ENCODE peak calls at places on chromosome 10, in seven cellular contexts. One of them, this sample, is unnamed.

GRCh38 chr10:111089293-111089692 is 12.5 kb downstream of the ADRA2A start:
- DNase-seq in AG04450: no peak
- DNase-seq in adrenal gland: no peak
- DNase-seq in ovary: no peak
- DNase-seq in stomach: no peak
- DNase-seq in ascending aorta: peak; percentile 24
- DNase-seq in suprapubic skin: no peak
- DNase-seq in this sample: no peak

GRCh38 chr10:122812751-122813150 is 32.9 kb downstream of the CUZD1 start:
- DNase-seq in AG04450: no peak
- DNase-seq in adrenal gland: no peak
- DNase-seq in ovary: no peak
- DNase-seq in stomach: no peak
- DNase-seq in ascending aorta: no peak
- DNase-seq in suprapubic skin: no peak
- DNase-seq in this sample: no peak

GRCh38 chr10:71218833-71219120 is 6.4 kb downstream of the UNC5B start:
- DNase-seq in AG04450: no peak
- DNase-seq in adrenal gland: no peak
- DNase-seq in ovary: no peak
- DNase-seq in stomach: no peak
- DNase-seq in ascending aorta: peak; percentile 42
- DNase-seq in suprapubic skin: no peak
- DNase-seq in this sample: no peak

GRCh38 chr10:98013776-98014175 is 16.6 kb downstream of the CRTAC1 start:
- DNase-seq in AG04450: no peak
- DNase-seq in adrenal gland: no peak
- DNase-seq in ovary: no peak
- DNase-seq in stomach: no peak
- DNase-seq in ascending aorta: no peak
- DNase-seq in suprapubic skin: no peak
- DNase-seq in this sample: no peak

GRCh38 chr10:118173326-118173725 is 126.6 kb upstream of the RAB11FIP2 start:
- DNase-seq in AG04450: no peak
- DNase-seq in adrenal gland: no peak
- DNase-seq in ovary: no peak
- DNase-seq in stomach: no peak
- DNase-seq in ascending aorta: no peak
- DNase-seq in suprapubic skin: no peak
- DNase-seq in this sample: no peak

GRCh38 chr10:104897679-104898078 is 256.6 kb downstream of the SORCS3 start:
- DNase-seq in AG04450: no peak
- DNase-seq in adrenal gland: no peak
- DNase-seq in ovary: no peak
- DNase-seq in stomach: no peak
- DNase-seq in ascending aorta: no peak
- DNase-seq in suprapubic skin: no peak
- DNase-seq in this sample: no peak

GRCh38 chr10:71741029-71741428 is 21.5 kb upstream of the C10orf105 start:
- DNase-seq in AG04450: no peak
- DNase-seq in adrenal gland: no peak
- DNase-seq in ovary: no peak
- DNase-seq in stomach: no peak
- DNase-seq in ascending aorta: no peak
- DNase-seq in suprapubic skin: no peak
- DNase-seq in this sample: no peak

GRCh38 chr10:5488272-5489161 is 10.9 kb downstream of the CALML5 start:
- DNase-seq in AG04450: no peak
- DNase-seq in adrenal gland: no peak
- DNase-seq in ovary: peak; percentile 33
- DNase-seq in stomach: peak; percentile 86
- DNase-seq in ascending aorta: no peak
- DNase-seq in suprapubic skin: peak; percentile 83
- DNase-seq in this sample: no peak

GRCh38 chr10:73799899-73800559 is 11.4 kb downstream of the NDST2 start:
- DNase-seq in AG04450: no peak
- DNase-seq in adrenal gland: no peak
- DNase-seq in ovary: no peak
- DNase-seq in stomach: no peak
- DNase-seq in ascending aorta: no peak
- DNase-seq in suprapubic skin: no peak
- DNase-seq in this sample: no peak

GRCh38 chr10:68333058-68333395 is 299 bp upstream of the PBLD start:
- DNase-seq in AG04450: no peak
- DNase-seq in adrenal gland: no peak
- DNase-seq in ovary: no peak
- DNase-seq in stomach: no peak
- DNase-seq in ascending aorta: no peak
- DNase-seq in suprapubic skin: no peak
- DNase-seq in this sample: no peak

GRCh38 chr10:97080051-97080776 is 105.5 kb downstream of the SLIT1 start:
- DNase-seq in AG04450: no peak
- DNase-seq in adrenal gland: no peak
- DNase-seq in ovary: no peak
- DNase-seq in stomach: no peak
- DNase-seq in ascending aorta: no peak
- DNase-seq in suprapubic skin: no peak
- DNase-seq in this sample: no peak

GRCh38 chr10:49290131-49290530 is 8.8 kb upstream of the C10orf71 start:
- DNase-seq in AG04450: no peak
- DNase-seq in adrenal gland: no peak
- DNase-seq in ovary: no peak
- DNase-seq in stomach: no peak
- DNase-seq in ascending aorta: no peak
- DNase-seq in suprapubic skin: no peak
- DNase-seq in this sample: no peak

GRCh38 chr10:17626656-17627055 is 9.5 kb upstream of the HACD1 start:
- DNase-seq in AG04450: no peak
- DNase-seq in adrenal gland: no peak
- DNase-seq in ovary: no peak
- DNase-seq in stomach: no peak
- DNase-seq in ascending aorta: no peak
- DNase-seq in suprapubic skin: no peak
- DNase-seq in this sample: no peak

GRCh38 chr10:93911865-93912264 is 18.1 kb downstream of the SLC35G1 start:
- DNase-seq in AG04450: no peak
- DNase-seq in adrenal gland: no peak
- DNase-seq in ovary: no peak
- DNase-seq in stomach: no peak
- DNase-seq in ascending aorta: no peak
- DNase-seq in suprapubic skin: no peak
- DNase-seq in this sample: no peak

GRCh38 chr10:7596356-7596755 is 70.4 kb downstream of the ITIH5 start:
- DNase-seq in AG04450: no peak
- DNase-seq in adrenal gland: no peak
- DNase-seq in ovary: no peak
- DNase-seq in stomach: no peak
- DNase-seq in ascending aorta: no peak
- DNase-seq in suprapubic skin: no peak
- DNase-seq in this sample: no peak

GRCh38 chr10:7734821-7735220 is 31.7 kb downstream of the ITIH2 start:
- DNase-seq in AG04450: no peak
- DNase-seq in adrenal gland: no peak
- DNase-seq in ovary: no peak
- DNase-seq in stomach: no peak
- DNase-seq in ascending aorta: no peak
- DNase-seq in suprapubic skin: no peak
- DNase-seq in this sample: no peak

GRCh38 chr10:46236537-46236887 is 50.3 kb upstream of the ANTXRL start:
- DNase-seq in AG04450: no peak
- DNase-seq in adrenal gland: no peak
- DNase-seq in ovary: no peak
- DNase-seq in stomach: no peak
- DNase-seq in ascending aorta: peak; percentile 55
- DNase-seq in suprapubic skin: no peak
- DNase-seq in this sample: no peak

GRCh38 chr10:78992333-78992732 is 76.4 kb upstream of the ZMIZ1 start:
- DNase-seq in AG04450: no peak
- DNase-seq in adrenal gland: no peak
- DNase-seq in ovary: no peak
- DNase-seq in stomach: no peak
- DNase-seq in ascending aorta: no peak
- DNase-seq in suprapubic skin: no peak
- DNase-seq in this sample: no peak

GRCh38 chr10:126646101-126646500 is 24.4 kb downstream of the C10orf90 start:
- DNase-seq in AG04450: no peak
- DNase-seq in adrenal gland: no peak
- DNase-seq in ovary: no peak
- DNase-seq in stomach: no peak
- DNase-seq in ascending aorta: no peak
- DNase-seq in suprapubic skin: no peak
- DNase-seq in this sample: no peak

GRCh38 chr10:77398558-77398957 is 239.1 kb downstream of the KCNMA1 start:
- DNase-seq in AG04450: no peak
- DNase-seq in adrenal gland: no peak
- DNase-seq in ovary: no peak
- DNase-seq in stomach: no peak
- DNase-seq in ascending aorta: no peak
- DNase-seq in suprapubic skin: no peak
- DNase-seq in this sample: no peak

GRCh38 chr10:18254086-18254485 is 113.9 kb downstream of the CACNB2 start:
- DNase-seq in AG04450: no peak
- DNase-seq in adrenal gland: no peak
- DNase-seq in ovary: no peak
- DNase-seq in stomach: no peak
- DNase-seq in ascending aorta: no peak
- DNase-seq in suprapubic skin: no peak
- DNase-seq in this sample: no peak

GRCh38 chr10:3948843-3949242 is 163.8 kb upstream of the KLF6 start:
- DNase-seq in AG04450: no peak
- DNase-seq in adrenal gland: peak; percentile 20
- DNase-seq in ovary: no peak
- DNase-seq in stomach: peak; percentile 54
- DNase-seq in ascending aorta: no peak
- DNase-seq in suprapubic skin: peak; percentile 77
- DNase-seq in this sample: no peak

DNA sequence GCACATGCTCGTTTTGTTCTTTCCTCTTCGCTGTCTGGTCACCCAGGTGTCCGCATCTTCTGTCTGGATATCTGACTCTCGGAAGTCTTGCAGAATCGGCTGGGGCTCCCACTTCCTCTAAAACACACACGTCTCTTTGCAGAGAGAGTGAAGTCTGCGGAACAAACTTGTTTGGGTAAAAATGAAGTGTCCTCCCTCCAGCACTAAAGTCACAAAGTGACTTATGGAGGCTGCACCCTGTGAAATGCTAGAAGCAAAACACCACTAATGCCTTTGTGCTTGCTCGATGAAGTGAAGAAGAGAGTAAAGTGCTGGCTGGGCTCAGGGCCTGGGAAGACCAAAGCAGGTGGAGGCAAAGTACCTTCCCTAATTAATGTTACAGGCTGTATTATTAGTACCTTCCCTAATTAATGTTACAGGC is 71.4 kb downstream of the FGFR2 start:
- DNase-seq in AG04450: no peak
- DNase-seq in adrenal gland: no peak
- DNase-seq in ovary: no peak
- DNase-seq in stomach: no peak
- DNase-seq in ascending aorta: no peak
- DNase-seq in suprapubic skin: no peak
- DNase-seq in this sample: no peak
- H3K27ac ChIP-seq in AG04450: no peak overlapping the region
- H3K27ac ChIP-seq in adrenal gland: no peak overlapping the region
- H3K27ac ChIP-seq in ovary: no peak overlapping the region
- H3K27ac ChIP-seq in stomach: peak overlapping the region; percentile 66
- H3K27ac ChIP-seq in ascending aorta: no peak overlapping the region
- H3K27ac ChIP-seq in suprapubic skin: peak overlapping the region; percentile 90
- H3K27ac ChIP-seq in this sample: no peak overlapping the region

DNA sequence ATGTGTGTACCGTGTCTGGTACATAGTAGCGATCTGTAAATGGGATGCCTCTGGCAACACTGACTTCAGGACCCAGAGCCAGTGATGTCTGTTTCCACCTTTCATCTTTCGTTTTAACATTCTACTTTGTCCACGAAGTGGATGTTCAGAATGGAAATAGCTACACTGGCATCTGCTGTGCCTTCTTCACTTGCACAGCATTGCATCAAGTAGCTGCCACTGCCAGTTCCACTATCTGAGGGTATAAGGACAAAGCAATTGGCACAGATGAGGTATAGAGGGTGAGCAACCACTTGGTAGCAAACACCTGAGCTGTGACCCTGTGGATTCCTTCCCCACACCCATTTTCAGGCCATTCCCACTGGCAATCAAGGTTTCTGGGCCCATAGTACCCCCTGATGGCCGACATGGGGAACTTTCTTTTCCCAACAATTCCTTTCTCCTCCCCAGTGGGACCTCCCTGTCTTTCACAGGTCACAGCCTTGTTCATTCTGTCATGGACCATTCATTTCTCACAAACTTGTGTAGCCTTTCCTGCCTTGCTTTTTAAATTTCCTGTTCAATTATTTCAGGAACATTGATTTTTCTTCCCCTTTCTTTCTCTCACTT is 4.0 kb downstream of the ITGA8 start:
- DNase-seq in AG04450: no peak
- DNase-seq in adrenal gland: no peak
- DNase-seq in ovary: no peak
- DNase-seq in stomach: no peak
- DNase-seq in ascending aorta: no peak
- DNase-seq in suprapubic skin: no peak
- DNase-seq in this sample: no peak
- TF ChIP-seq CTCF in AG04450: peak; percentile 59
- TF ChIP-seq CTCF in adrenal gland: peak; percentile 16
- TF ChIP-seq CTCF in ovary: no peak
- TF ChIP-seq CTCF in stomach: no peak
- TF ChIP-seq CTCF in ascending aorta: peak; percentile 62
- TF ChIP-seq CTCF in suprapubic skin: no peak
- TF ChIP-seq CTCF in this sample: peak; percentile 23

DNA sequence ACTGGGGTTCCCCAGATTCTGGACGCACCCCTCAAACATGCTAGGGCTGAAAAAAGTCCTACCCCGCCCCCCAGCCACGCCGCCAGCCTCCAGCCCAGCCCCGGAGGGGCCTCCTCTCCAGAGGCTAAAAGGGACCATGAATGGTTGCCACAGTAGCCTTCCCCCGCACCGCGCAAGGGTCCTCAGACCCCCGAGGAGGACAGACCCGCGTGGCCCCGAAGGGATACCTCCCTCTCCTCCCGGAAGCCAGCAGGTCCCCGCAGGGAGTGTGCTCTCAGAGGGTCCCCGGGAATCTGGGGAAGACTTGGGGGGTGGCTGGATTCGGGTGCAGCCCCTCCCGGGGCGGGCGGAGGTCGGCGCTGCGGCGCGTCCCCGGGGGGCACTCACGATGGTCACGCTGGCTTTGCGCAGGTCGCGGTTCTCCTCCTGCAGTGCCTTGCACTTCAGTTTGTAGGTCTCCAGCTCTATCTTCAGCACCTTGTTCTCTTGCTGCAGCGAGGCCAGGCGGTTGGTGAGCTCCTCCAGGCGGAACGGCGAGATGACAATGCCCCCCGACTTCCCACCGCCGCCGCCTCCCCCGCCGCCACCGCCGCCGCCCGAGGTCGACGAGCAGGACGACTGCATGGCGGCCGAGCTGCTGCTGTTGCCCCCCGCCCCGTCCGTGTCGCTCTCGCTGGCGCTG is 480 bp downstream of the CCDC6 start:
- DNase-seq in AG04450: no peak
- DNase-seq in adrenal gland: no peak
- DNase-seq in ovary: peak; percentile 50
- DNase-seq in stomach: no peak
- DNase-seq in ascending aorta: no peak
- DNase-seq in suprapubic skin: peak; percentile 73
- DNase-seq in this sample: no peak
- H3K27ac ChIP-seq in AG04450: peak overlapping the region; percentile 53
- H3K27ac ChIP-seq in adrenal gland: peak overlapping the region; percentile 96
- H3K27ac ChIP-seq in ovary: peak overlapping the region; percentile 67
- H3K27ac ChIP-seq in stomach: peak overlapping the region; percentile 94
- H3K27ac ChIP-seq in ascending aorta: peak overlapping the region; percentile 90
- H3K27ac ChIP-seq in suprapubic skin: peak overlapping the region; percentile 94
- H3K27ac ChIP-seq in this sample: peak overlapping the region; percentile 95

GRCh38 chr10:84194424-84195043 is at the start of gene CDHR1:
- DNase-seq in AG04450: no peak
- DNase-seq in adrenal gland: no peak
- DNase-seq in ovary: no peak
- DNase-seq in stomach: no peak
- DNase-seq in ascending aorta: no peak
- DNase-seq in suprapubic skin: peak; percentile 62
- DNase-seq in this sample: no peak
- TF ChIP-seq CTCF in AG04450: no peak
- TF ChIP-seq CTCF in adrenal gland: no peak
- TF ChIP-seq CTCF in ovary: no peak
- TF ChIP-seq CTCF in stomach: no peak
- TF ChIP-seq CTCF in ascending aorta: no peak
- TF ChIP-seq CTCF in suprapubic skin: no peak
- TF ChIP-seq CTCF in this sample: no peak